ENCODE peak calls at places on chromosomes 4 and X, in six cellular contexts. One of them, this sample, is unnamed.

GRCh38 chrX:87571965-87572364 is 54.4 kb downstream of the KLHL4 start:
- DNase-seq in effector CD8-positive, alpha-beta T cell: no peak
- DNase-seq in endothelial cell of umbilical vein: no peak
- DNase-seq in astrocyte: no peak
- DNase-seq in GM06990: no peak
- DNase-seq in NCI-H1417: no peak
- DNase-seq in this sample: peak

GRCh38 chr4:74374561-74375327 is 9.8 kb downstream of the EREG start:
- DNase-seq in endothelial cell of umbilical vein: peak
- DNase-seq in astrocyte: peak
- DNase-seq in NCI-H1417: no peak
- DNase-seq in GM06990: no peak
- DNase-seq in effector CD8-positive, alpha-beta T cell: no peak
- DNase-seq in this sample: peak

GRCh38 chrX:52585892-52586291 is 68.8 kb downstream of the SSX7 start:
- DNase-seq in effector CD8-positive, alpha-beta T cell: no peak
- DNase-seq in GM06990: no peak
- DNase-seq in endothelial cell of umbilical vein: no peak
- DNase-seq in astrocyte: no peak
- DNase-seq in NCI-H1417: no peak
- DNase-seq in this sample: no peak

GRCh38 chr4:123092603-123093002 is 170.2 kb upstream of the NUDT6 start:
- DNase-seq in endothelial cell of umbilical vein: no peak
- DNase-seq in astrocyte: no peak
- DNase-seq in effector CD8-positive, alpha-beta T cell: no peak
- DNase-seq in NCI-H1417: no peak
- DNase-seq in GM06990: no peak
- DNase-seq in this sample: no peak

GRCh38 chrX:148507413-148507812 is 7.0 kb downstream of the AFF2 start:
- DNase-seq in effector CD8-positive, alpha-beta T cell: no peak
- DNase-seq in NCI-H1417: no peak
- DNase-seq in endothelial cell of umbilical vein: no peak
- DNase-seq in GM06990: no peak
- DNase-seq in astrocyte: no peak
- DNase-seq in this sample: no peak

GRCh38 chrX:97616883-97617510 is 733.3 kb downstream of the RPA4 start:
- DNase-seq in endothelial cell of umbilical vein: peak
- DNase-seq in astrocyte: peak
- DNase-seq in NCI-H1417: no peak
- DNase-seq in GM06990: no peak
- DNase-seq in effector CD8-positive, alpha-beta T cell: no peak
- DNase-seq in this sample: peak

GRCh38 chrX:43693602-43694406 is 37.7 kb downstream of the MAOA start:
- DNase-seq in NCI-H1417: no peak
- DNase-seq in endothelial cell of umbilical vein: peak
- DNase-seq in GM06990: no peak
- DNase-seq in effector CD8-positive, alpha-beta T cell: no peak
- DNase-seq in astrocyte: no peak
- DNase-seq in this sample: no peak

GRCh38 chr4:15436515-15436914 is 8.7 kb downstream of the C1QTNF7 start:
- DNase-seq in NCI-H1417: no peak
- DNase-seq in endothelial cell of umbilical vein: peak
- DNase-seq in GM06990: no peak
- DNase-seq in effector CD8-positive, alpha-beta T cell: no peak
- DNase-seq in astrocyte: peak
- DNase-seq in this sample: no peak

GRCh38 chr4:186943607-186943908 is 219.9 kb upstream of the FAT1 start:
- DNase-seq in effector CD8-positive, alpha-beta T cell: no peak
- DNase-seq in GM06990: no peak
- DNase-seq in endothelial cell of umbilical vein: no peak
- DNase-seq in NCI-H1417: no peak
- DNase-seq in astrocyte: no peak
- DNase-seq in this sample: no peak

GRCh38 chr4:993111-994029 is at the start of gene SLC26A1:
- DNase-seq in NCI-H1417: no peak
- DNase-seq in astrocyte: no peak
- DNase-seq in effector CD8-positive, alpha-beta T cell: no peak
- DNase-seq in endothelial cell of umbilical vein: no peak
- DNase-seq in GM06990: no peak
- DNase-seq in this sample: no peak

GRCh38 chr4:102518703-102519131 is 17.6 kb downstream of the NFKB1 start:
- DNase-seq in effector CD8-positive, alpha-beta T cell: peak
- DNase-seq in NCI-H1417: no peak
- DNase-seq in astrocyte: no peak
- DNase-seq in endothelial cell of umbilical vein: no peak
- DNase-seq in GM06990: no peak
- DNase-seq in this sample: no peak

GRCh38 chr4:2402453-2402852 is 16.0 kb downstream of the ZFYVE28 start:
- DNase-seq in NCI-H1417: no peak
- DNase-seq in astrocyte: no peak
- DNase-seq in GM06990: no peak
- DNase-seq in effector CD8-positive, alpha-beta T cell: no peak
- DNase-seq in endothelial cell of umbilical vein: no peak
- DNase-seq in this sample: no peak

GRCh38 chrX:138925330-138925729 is 213.8 kb upstream of the FGF13 start:
- DNase-seq in NCI-H1417: no peak
- DNase-seq in astrocyte: peak
- DNase-seq in effector CD8-positive, alpha-beta T cell: no peak
- DNase-seq in endothelial cell of umbilical vein: no peak
- DNase-seq in GM06990: no peak
- DNase-seq in this sample: no peak

GRCh38 chr4:71765349-71765748 is 18.5 kb downstream of the GC start:
- DNase-seq in endothelial cell of umbilical vein: no peak
- DNase-seq in astrocyte: peak
- DNase-seq in NCI-H1417: no peak
- DNase-seq in effector CD8-positive, alpha-beta T cell: no peak
- DNase-seq in GM06990: no peak
- DNase-seq in this sample: peak

GRCh38 chr4:180855184-180855583 is 1388.0 kb upstream of the TENM3 start:
- DNase-seq in endothelial cell of umbilical vein: no peak
- DNase-seq in effector CD8-positive, alpha-beta T cell: no peak
- DNase-seq in NCI-H1417: no peak
- DNase-seq in astrocyte: no peak
- DNase-seq in GM06990: no peak
- DNase-seq in this sample: no peak

GRCh38 chr4:18689308-18689915 is 667.9 kb upstream of the LCORL start:
- DNase-seq in effector CD8-positive, alpha-beta T cell: no peak
- DNase-seq in endothelial cell of umbilical vein: peak
- DNase-seq in astrocyte: peak
- DNase-seq in NCI-H1417: peak
- DNase-seq in GM06990: no peak
- DNase-seq in this sample: peak

GRCh38 chr4:41746440-41747229 is 1.9 kb downstream of the PHOX2B start:
- DNase-seq in NCI-H1417: no peak
- DNase-seq in astrocyte: no peak
- DNase-seq in effector CD8-positive, alpha-beta T cell: no peak
- DNase-seq in GM06990: no peak
- DNase-seq in endothelial cell of umbilical vein: no peak
- DNase-seq in this sample: no peak

GRCh38 chr4:145786261-145786660 is 106.3 kb downstream of the C4orf51 start:
- DNase-seq in endothelial cell of umbilical vein: no peak
- DNase-seq in astrocyte: no peak
- DNase-seq in effector CD8-positive, alpha-beta T cell: no peak
- DNase-seq in GM06990: no peak
- DNase-seq in NCI-H1417: no peak
- DNase-seq in this sample: no peak

GRCh38 chr4:189802884-189803283 is 137.8 kb upstream of the FRG1 start:
- DNase-seq in astrocyte: no peak
- DNase-seq in effector CD8-positive, alpha-beta T cell: no peak
- DNase-seq in NCI-H1417: no peak
- DNase-seq in GM06990: no peak
- DNase-seq in endothelial cell of umbilical vein: no peak
- DNase-seq in this sample: no peak

GRCh38 chrX:47047989-47048388 is 30.3 kb upstream of the RGN start:
- DNase-seq in GM06990: no peak
- DNase-seq in endothelial cell of umbilical vein: peak
- DNase-seq in effector CD8-positive, alpha-beta T cell: no peak
- DNase-seq in NCI-H1417: no peak
- DNase-seq in astrocyte: no peak
- DNase-seq in this sample: peak

GRCh38 chr4:109434007-109434792 is 585 bp downstream of the SEC24B start:
- DNase-seq in endothelial cell of umbilical vein: peak
- DNase-seq in astrocyte: peak
- DNase-seq in NCI-H1417: peak
- DNase-seq in effector CD8-positive, alpha-beta T cell: no peak
- DNase-seq in GM06990: peak
- DNase-seq in this sample: peak

GRCh38 chr4:36235306-36235705 is 9.0 kb downstream of the ARAP2 start:
- DNase-seq in endothelial cell of umbilical vein: no peak
- DNase-seq in GM06990: no peak
- DNase-seq in effector CD8-positive, alpha-beta T cell: no peak
- DNase-seq in NCI-H1417: no peak
- DNase-seq in astrocyte: peak
- DNase-seq in this sample: peak

GRCh38 chr4:4968161-4968757 is 51.0 kb downstream of the CYTL1 start:
- DNase-seq in NCI-H1417: no peak
- DNase-seq in effector CD8-positive, alpha-beta T cell: no peak
- DNase-seq in GM06990: no peak
- DNase-seq in astrocyte: no peak
- DNase-seq in endothelial cell of umbilical vein: no peak
- DNase-seq in this sample: no peak

GRCh38 chr4:120517966-120518365 is 404.6 kb downstream of the PRDM5 start:
- DNase-seq in effector CD8-positive, alpha-beta T cell: no peak
- DNase-seq in NCI-H1417: no peak
- DNase-seq in GM06990: peak
- DNase-seq in endothelial cell of umbilical vein: peak
- DNase-seq in astrocyte: peak
- DNase-seq in this sample: peak

GRCh38 chr4:40594261-40595178 is 35.1 kb downstream of the RBM47 start:
- DNase-seq in NCI-H1417: no peak
- DNase-seq in effector CD8-positive, alpha-beta T cell: no peak
- DNase-seq in endothelial cell of umbilical vein: no peak
- DNase-seq in astrocyte: peak
- DNase-seq in GM06990: no peak
- DNase-seq in this sample: peak

GRCh38 chr4:14857986-14858385 is 144.3 kb upstream of the CPEB2 start:
- DNase-seq in effector CD8-positive, alpha-beta T cell: no peak
- DNase-seq in astrocyte: no peak
- DNase-seq in GM06990: no peak
- DNase-seq in endothelial cell of umbilical vein: no peak
- DNase-seq in NCI-H1417: no peak
- DNase-seq in this sample: no peak